ENCODE peak calls at places on chromosomes 11 and 22, in four cellular contexts. K is body of pancreas, I is M059J, J is left colon. N is an unnamed sample.

GRCh38 chr11:36027731-36028130 is 83.9 kb downstream of the LDLRAD3 start:
- DNase-seq in K (no peak), J (no peak), I (no peak), N (no peak)

GRCh38 chr11:118535261-118535660 is 4.3 kb downstream of the TMEM25 start:
- DNase-seq in I (no peak), J (no peak), K (no peak), N (no peak)

GRCh38 chr11:93013646-93014045 is 44.2 kb downstream of the MTNR1B start:
- DNase-seq in I (no peak), K (no peak), J (no peak), N (no peak)

GRCh38 chr11:19368726-19369364 is 128.1 kb upstream of the E2F8 start:
- DNase-seq in K (no peak), J (no peak), I (no peak), N (no peak)

GRCh38 chr11:47305734-47306483 is 36.0 kb downstream of the MADD start:
- DNase-seq in K (no peak), I (peak), J (no peak), N (peak)

GRCh38 chr11:2777871-2778629 is 78.3 kb upstream of the KCNQ1OT1 start:
- DNase-seq in K (peak), J (peak), I (no peak), N (peak)

GRCh38 chr22:35523167-35523928 is 17.3 kb upstream of the RASD2 start:
- DNase-seq in K (no peak), J (no peak), I (no peak), N (peak)

GRCh38 chr11:39221739-39222138 is 2237.7 kb downstream of the LRRC4C start:
- DNase-seq in I (no peak), J (no peak), K (no peak), N (no peak)

GRCh38 chr11:61092280-61092766 is 10.0 kb upstream of the CD5 start:
- DNase-seq in I (no peak), K (no peak), J (no peak), N (no peak)

GRCh38 chr22:26097840-26098239 is 71.4 kb upstream of the SEZ6L start:
- DNase-seq in I (no peak), K (no peak), J (no peak), N (no peak)

GRCh38 chr22:25839755-25840154 is 97.8 kb downstream of the MYO18B start:
- DNase-seq in K (no peak), J (no peak), I (no peak), N (no peak)

GRCh38 chr11:134599180-134599810 is 187.3 kb upstream of the B3GAT1 start:
- DNase-seq in K (no peak), I (no peak), J (no peak), N (no peak)

GRCh38 chr11:67277231-67277961 is 11.1 kb downstream of the GRK2 start:
- DNase-seq in K (peak), J (peak), I (no peak), N (peak)

GRCh38 chr11:102546923-102547471 is 16.4 kb upstream of the MMP7 start:
- DNase-seq in K (no peak), J (no peak), I (peak), N (no peak)

GRCh38 chr11:122213111-122213510 is 97.1 kb upstream of the BLID start:
- DNase-seq in K (no peak), J (no peak), I (no peak), N (no peak)

GRCh38 chr11:35340715-35341114 is 78.6 kb downstream of the SLC1A2 start:
- DNase-seq in I (no peak), J (no peak), K (no peak), N (no peak)

N was measured in prostate gland.